ENCODE peak calls at places on chromosomes 7 and 10, in six cellular contexts. One of them, this sample, is unnamed.

GRCh38 chr10:43078986-43079273 is 2.1 kb downstream of the RET start:
- DNase-seq in thoracic aorta: no peak
- DNase-seq in GM23338: peak
- DNase-seq in fibroblast of the conjunctiva: no peak
- DNase-seq in M059J: peak
- DNase-seq in thyroid gland: no peak
- DNase-seq in this sample: no peak

GRCh38 chr7:28922618-28923331 is 35.4 kb downstream of the TRIL start:
- DNase-seq in thoracic aorta: no peak
- DNase-seq in GM23338: peak
- DNase-seq in fibroblast of the conjunctiva: peak
- DNase-seq in M059J: peak
- DNase-seq in thyroid gland: peak
- DNase-seq in this sample: peak

GRCh38 chr10:21372651-21373410 is 152.7 kb downstream of the SKIDA1 start:
- DNase-seq in thoracic aorta: peak
- DNase-seq in GM23338: peak
- DNase-seq in fibroblast of the conjunctiva: peak
- DNase-seq in M059J: peak
- DNase-seq in thyroid gland: peak
- DNase-seq in this sample: peak

GRCh38 chr7:95213148-95213547 is 111.2 kb downstream of the PON1 start:
- DNase-seq in thoracic aorta: no peak
- DNase-seq in GM23338: no peak
- DNase-seq in fibroblast of the conjunctiva: no peak
- DNase-seq in M059J: peak
- DNase-seq in thyroid gland: no peak
- DNase-seq in this sample: no peak

GRCh38 chr7:158782638-158783490 is 46.4 kb downstream of the ESYT2 start:
- DNase-seq in thoracic aorta: peak
- DNase-seq in GM23338: peak
- DNase-seq in fibroblast of the conjunctiva: peak
- DNase-seq in M059J: peak
- DNase-seq in thyroid gland: peak
- DNase-seq in this sample: peak

GRCh38 chr7:96269246-96269994 is 52.5 kb downstream of the SLC25A13 start:
- DNase-seq in thoracic aorta: no peak
- DNase-seq in GM23338: no peak
- DNase-seq in fibroblast of the conjunctiva: no peak
- DNase-seq in M059J: no peak
- DNase-seq in thyroid gland: no peak
- DNase-seq in this sample: no peak

GRCh38 chr10:18157909-18158308 is 17.7 kb downstream of the CACNB2 start:
- DNase-seq in thoracic aorta: no peak
- DNase-seq in GM23338: no peak
- DNase-seq in fibroblast of the conjunctiva: no peak
- DNase-seq in M059J: peak
- DNase-seq in thyroid gland: no peak
- DNase-seq in this sample: peak

GRCh38 chr7:64656489-64656888 is 9.4 kb upstream of the ZNF107 start:
- DNase-seq in thoracic aorta: no peak
- DNase-seq in GM23338: no peak
- DNase-seq in fibroblast of the conjunctiva: no peak
- DNase-seq in M059J: no peak
- DNase-seq in thyroid gland: no peak
- DNase-seq in this sample: no peak

GRCh38 chr10:79038841-79039201 is 29.9 kb upstream of the ZMIZ1 start:
- DNase-seq in thoracic aorta: no peak
- DNase-seq in GM23338: peak
- DNase-seq in fibroblast of the conjunctiva: no peak
- DNase-seq in M059J: no peak
- DNase-seq in thyroid gland: peak
- DNase-seq in this sample: peak

GRCh38 chr10:70378122-70378521 is 4.3 kb downstream of the LRRC20 start:
- DNase-seq in thoracic aorta: no peak
- DNase-seq in GM23338: no peak
- DNase-seq in fibroblast of the conjunctiva: peak
- DNase-seq in M059J: peak
- DNase-seq in thyroid gland: no peak
- DNase-seq in this sample: peak

GRCh38 chr7:134332892-134333291 is 16.2 kb upstream of the SLC35B4 start:
- DNase-seq in thoracic aorta: no peak
- DNase-seq in GM23338: no peak
- DNase-seq in fibroblast of the conjunctiva: no peak
- DNase-seq in M059J: no peak
- DNase-seq in thyroid gland: no peak
- DNase-seq in this sample: no peak

GRCh38 chr10:78451592-78451991 is 417.9 kb downstream of the RPS24 start:
- DNase-seq in thoracic aorta: no peak
- DNase-seq in GM23338: no peak
- DNase-seq in fibroblast of the conjunctiva: no peak
- DNase-seq in M059J: no peak
- DNase-seq in thyroid gland: no peak
- DNase-seq in this sample: no peak

GRCh38 chr10:13840036-13840435 is 253.3 kb downstream of the PRPF18 start:
- DNase-seq in thoracic aorta: no peak
- DNase-seq in GM23338: no peak
- DNase-seq in fibroblast of the conjunctiva: no peak
- DNase-seq in M059J: peak
- DNase-seq in thyroid gland: no peak
- DNase-seq in this sample: no peak

GRCh38 chr7:108073305-108074070 is 56.7 kb downstream of the LAMB4 start:
- DNase-seq in thoracic aorta: no peak
- DNase-seq in GM23338: no peak
- DNase-seq in fibroblast of the conjunctiva: no peak
- DNase-seq in M059J: no peak
- DNase-seq in thyroid gland: no peak
- DNase-seq in this sample: no peak